ENCODE peak calls at places on chromosomes 12 and 14, in ten cellular contexts. N is GM23248; I is A673; J is esophagus squamous epithelium; C is GM23338; O is CD8-positive, alpha-beta T cell; V is NT2/D1; R is right cardiac atrium; B is tibial artery; L is ovary. W is an unnamed sample.

GRCh38 chr12:114834621-114835020 is 150.6 kb upstream of the TBX3 start:
- DNase-seq in N (peak; percentile 31), I (no peak), J (no peak), C (no peak), O (no peak), V (no peak), R (no peak), B (no peak), L (no peak), W (no peak)

GRCh38 chr14:41636492-41637392 is 30.1 kb downstream of the LRFN5 start:
- DNase-seq in N (peak; percentile 7), I (no peak), J (no peak), C (peak; percentile 11), O (no peak), V (no peak), R (no peak), B (no peak), L (no peak), W (no peak)

GRCh38 chr12:88520436-88520820 is 59.8 kb downstream of the KITLG start:
- DNase-seq in N (no peak), I (no peak), J (no peak), C (no peak), O (no peak), V (no peak), R (no peak), B (no peak), L (no peak), W (no peak)

GRCh38 chr14:33393895-33394405 is 455.3 kb downstream of the NPAS3 start:
- DNase-seq in N (no peak), I (no peak), J (no peak), C (no peak), O (no peak), V (no peak), R (no peak), B (no peak), L (no peak), W (no peak)

GRCh38 chr12:57816001-57816854 is 2.3 kb downstream of the AVIL start:
- DNase-seq in N (no peak), I (no peak), J (no peak), C (no peak), O (no peak), V (no peak), R (no peak), B (no peak), L (no peak), W (no peak)

GRCh38 chr14:73943083-73943482 is 6.8 kb downstream of the FAM161B start:
- DNase-seq in N (peak; percentile 87), I (no peak), J (no peak), C (no peak), O (no peak), V (no peak), R (no peak), B (peak; percentile 50), L (peak; percentile 34), W (no peak)

GRCh38 chr14:79442776-79443175 is 768.5 kb downstream of the DIO2 start:
- DNase-seq in N (no peak), I (no peak), J (no peak), C (no peak), O (no peak), V (no peak), R (no peak), B (no peak), L (no peak), W (no peak)

GRCh38 chr14:97891515-97891914 is 1094.3 kb downstream of the VRK1 start:
- DNase-seq in N (no peak), I (no peak), J (no peak), C (peak; percentile 14), O (no peak), V (no peak), R (no peak), B (no peak), L (no peak), W (no peak)

GRCh38 chr12:131806654-131807053 is 21.5 kb upstream of the MMP17 start:
- DNase-seq in N (no peak), I (no peak), J (no peak), C (no peak), O (no peak), V (no peak), R (no peak), B (no peak), L (no peak), W (no peak)

GRCh38 chr12:100953677-100954076 is 159.1 kb downstream of the ANO4 start:
- DNase-seq in N (no peak), I (no peak), J (no peak), C (peak; percentile 76), O (no peak), V (peak; percentile 81), R (no peak), B (no peak), L (no peak), W (no peak)

GRCh38 chr14:61406198-61406597 is 84.8 kb downstream of the PRKCH start:
- DNase-seq in N (no peak), I (peak; percentile 4), J (no peak), C (peak; percentile 51), O (no peak), V (no peak), R (no peak), B (no peak), L (no peak), W (no peak)

GRCh38 chr12:44053550-44054243 is 217.8 kb downstream of the TMEM117 start:
- DNase-seq in N (peak; percentile 55), I (no peak), J (no peak), C (no peak), O (no peak), V (no peak), R (no peak), B (no peak), L (no peak), W (peak; percentile 6)

GRCh38 chr14:51472881-51473280 is 178.8 kb upstream of the FRMD6 start:
- DNase-seq in N (peak; percentile 20), I (peak; percentile 86), J (no peak), C (no peak), O (no peak), V (no peak), R (no peak), B (no peak), L (no peak), W (no peak)

GRCh38 chr14:102234331-102235264 is 70.4 kb downstream of the MOK start:
- DNase-seq in N (no peak), I (peak; percentile 56), J (no peak), C (no peak), O (no peak), V (no peak), R (no peak), B (no peak), L (no peak), W (no peak)
- H3K4me1 ChIP-seq in N (peaks cover 11% of the 10 kb centered on the region), I (peaks cover 6% of the 10 kb centered on the region), J (no peaks in the 10 kb centered on the region), C (peaks cover 11% of the 10 kb centered on the region), O (no peaks in the 10 kb centered on the region), V (no peaks in the 10 kb centered on the region), R (no peaks in the 10 kb centered on the region), B (no peaks in the 10 kb centered on the region), L (no peaks in the 10 kb centered on the region), W (peaks cover 7% of the 10 kb centered on the region)

GRCh38 chr14:69041783-69042182 is 62.7 kb upstream of the ACTN1 start:
- DNase-seq in N (no peak), I (no peak), J (no peak), C (no peak), O (no peak), V (no peak), R (no peak), B (no peak), L (no peak), W (no peak)

GRCh38 chr14:69038449-69039286 is 59.6 kb upstream of the ACTN1 start:
- DNase-seq in N (peak; percentile 88), I (peak; percentile 48), J (no peak), C (no peak), O (no peak), V (no peak), R (no peak), B (no peak), L (no peak), W (no peak)

GRCh38 chr14:69042309-69043006 is 63.4 kb upstream of the ACTN1 start:
- DNase-seq in N (no peak), I (no peak), J (no peak), C (no peak), O (no peak), V (no peak), R (no peak), B (no peak), L (no peak), W (no peak)

GRCh38 chr14:69039287-69039628 is 60.2 kb upstream of the ACTN1 start:
- DNase-seq in N (peak; percentile 85), I (peak; percentile 28), J (no peak), C (no peak), O (no peak), V (no peak), R (no peak), B (no peak), L (no peak), W (no peak)

DNA sequence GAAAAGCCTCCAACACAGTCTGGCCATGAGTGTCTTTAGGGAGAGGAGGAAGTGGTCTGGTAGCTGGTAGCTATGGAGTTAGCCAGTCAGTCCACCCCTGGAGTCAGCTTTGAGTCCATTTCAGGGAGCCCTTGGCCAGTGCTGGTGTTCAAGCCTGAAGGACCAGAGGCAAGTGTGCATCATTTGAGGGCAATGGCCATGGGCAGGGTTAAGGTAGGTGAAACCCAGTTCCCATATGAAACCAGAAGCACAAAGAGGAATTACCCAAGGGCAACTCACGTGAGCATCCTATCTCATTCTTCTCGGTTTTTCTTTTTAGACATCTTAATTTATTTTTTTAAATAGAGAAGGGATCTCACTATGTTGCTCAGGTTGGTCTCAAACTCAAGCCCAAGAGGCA is 61.2 kb upstream of the ACTN1 start:
- DNase-seq in N (no peak), I (no peak), J (no peak), C (no peak), O (no peak), V (no peak), R (no peak), B (no peak), L (no peak), W (no peak)
- H3K4me1 ChIP-seq in N (peaks cover 61% of the 10 kb centered on the region), I (peaks cover 4% of the 10 kb centered on the region), J (peaks cover 29% of the 10 kb centered on the region), C (peaks cover 25% of the 10 kb centered on the region), O (peaks cover 5% of the 10 kb centered on the region), V (peaks cover 19% of the 10 kb centered on the region), R (peaks cover 31% of the 10 kb centered on the region), B (peaks cover 85% of the 10 kb centered on the region), L (peaks cover 23% of the 10 kb centered on the region), W (peaks cover 91% of the 10 kb centered on the region)

DNA sequence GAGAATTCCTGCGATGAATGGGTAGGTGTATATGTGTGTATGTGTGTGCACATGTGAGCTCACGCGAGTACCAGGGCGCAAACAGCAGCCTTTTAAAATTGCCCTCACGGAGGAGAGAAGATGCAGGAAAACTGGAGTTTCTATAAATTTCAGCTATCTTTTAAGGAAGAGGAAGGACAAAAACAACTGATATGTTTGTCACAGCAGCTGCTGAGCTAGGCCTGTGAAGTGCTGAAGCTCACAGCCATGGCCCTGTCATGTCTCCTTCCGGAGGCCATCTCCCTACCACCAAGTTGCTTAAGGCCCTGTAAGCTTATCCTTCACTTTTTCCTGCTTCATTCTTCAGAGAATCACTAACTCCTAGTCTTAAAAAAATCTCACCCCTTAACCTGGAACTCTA is 40.7 kb downstream of the DUSP16 start:
- DNase-seq in N (no peak), I (no peak), J (no peak), C (peak; percentile 27), O (no peak), V (no peak), R (no peak), B (no peak), L (no peak), W (no peak)
- H3K4me1 ChIP-seq in N (no peaks in the 10 kb centered on the region), I (no peaks in the 10 kb centered on the region), J (no peaks in the 10 kb centered on the region), C (peaks cover 44% of the 10 kb centered on the region), O (peaks cover 5% of the 10 kb centered on the region), V (no peaks in the 10 kb centered on the region), R (no peaks in the 10 kb centered on the region), B (no peaks in the 10 kb centered on the region), L (no peaks in the 10 kb centered on the region), W (no peaks in the 10 kb centered on the region)

GRCh38 chr12:47367912-47368537 is 288.3 kb upstream of the AMIGO2 start:
- DNase-seq in N (no peak), I (no peak), J (no peak), C (no peak), O (no peak), V (no peak), R (no peak), B (no peak), L (no peak), W (no peak)
- H3K4me1 ChIP-seq in N (no peaks in the 10 kb centered on the region), I (peaks cover 18% of the 10 kb centered on the region), J (no peaks in the 10 kb centered on the region), C (no peaks in the 10 kb centered on the region), O (peaks cover 50% of the 10 kb centered on the region), V (no peaks in the 10 kb centered on the region), R (no peaks in the 10 kb centered on the region), B (no peaks in the 10 kb centered on the region), L (peaks cover 3% of the 10 kb centered on the region), W (no peaks in the 10 kb centered on the region)